ENCODE peak calls at places on chromosomes 3 and 15, in five cellular contexts. One of them, this sample, is unnamed.
A peak's percentile ranks its signal among the peaks of the same experiment; 100 is the strongest.

GRCh38 chr3:122964844-122965243 is 62.7 kb downstream of the SEMA5B start:
- DNase-seq in adrenal gland: no peak
- DNase-seq in PC-3: no peak
- DNase-seq in SJSA1: no peak
- DNase-seq in left ventricle myocardium inferior: no peak
- DNase-seq in this sample: no peak

GRCh38 chr15:40307421-40308165 is at the start of gene PLCB2:
- DNase-seq in adrenal gland: no peak
- DNase-seq in PC-3: no peak
- DNase-seq in SJSA1: peak; percentile 97
- DNase-seq in left ventricle myocardium inferior: peak; percentile 44
- DNase-seq in this sample: peak; percentile 80

GRCh38 chr15:90580541-90580940 is 50.8 kb downstream of the CRTC3 start:
- DNase-seq in adrenal gland: no peak
- DNase-seq in PC-3: no peak
- DNase-seq in SJSA1: no peak
- DNase-seq in left ventricle myocardium inferior: no peak
- DNase-seq in this sample: no peak

GRCh38 chr3:159711560-159712333 is 276.9 kb upstream of the IL12A start:
- DNase-seq in adrenal gland: peak; percentile 68
- DNase-seq in PC-3: peak; percentile 90
- DNase-seq in SJSA1: peak; percentile 68
- DNase-seq in left ventricle myocardium inferior: peak; percentile 22
- DNase-seq in this sample: peak; percentile 53

GRCh38 chr3:105829879-105830622 is 38.8 kb downstream of the CBLB start:
- DNase-seq in adrenal gland: no peak
- DNase-seq in PC-3: peak; percentile 64
- DNase-seq in SJSA1: no peak
- DNase-seq in left ventricle myocardium inferior: no peak
- DNase-seq in this sample: no peak

GRCh38 chr3:9168230-9168629 is 81.2 kb downstream of the SRGAP3 start:
- DNase-seq in adrenal gland: peak; percentile 73
- DNase-seq in PC-3: no peak
- DNase-seq in SJSA1: no peak
- DNase-seq in left ventricle myocardium inferior: no peak
- DNase-seq in this sample: no peak

GRCh38 chr3:130340766-130341165 is 4.7 kb upstream of the COL6A5 start:
- DNase-seq in adrenal gland: no peak
- DNase-seq in PC-3: no peak
- DNase-seq in SJSA1: no peak
- DNase-seq in left ventricle myocardium inferior: no peak
- DNase-seq in this sample: no peak

GRCh38 chr3:36543276-36543997 is 163.1 kb downstream of the STAC start:
- DNase-seq in adrenal gland: no peak
- DNase-seq in PC-3: no peak
- DNase-seq in SJSA1: no peak
- DNase-seq in left ventricle myocardium inferior: no peak
- DNase-seq in this sample: no peak

GRCh38 chr3:50580683-50581458 is 11.5 kb downstream of the HEMK1 start:
- DNase-seq in adrenal gland: no peak
- DNase-seq in PC-3: no peak
- DNase-seq in SJSA1: no peak
- DNase-seq in left ventricle myocardium inferior: no peak
- DNase-seq in this sample: peak; percentile 46

GRCh38 chr15:89217686-89218376 is 3.5 kb downstream of the RLBP1 start:
- DNase-seq in adrenal gland: no peak
- DNase-seq in PC-3: no peak
- DNase-seq in SJSA1: no peak
- DNase-seq in left ventricle myocardium inferior: no peak
- DNase-seq in this sample: no peak

GRCh38 chr15:92163641-92164040 is 230.0 kb upstream of the ST8SIA2 start:
- DNase-seq in adrenal gland: peak; percentile 14
- DNase-seq in PC-3: no peak
- DNase-seq in SJSA1: no peak
- DNase-seq in left ventricle myocardium inferior: no peak
- DNase-seq in this sample: no peak
- H3K27me3 ChIP-seq in adrenal gland: no peaks in the 10 kb centered on the region
- H3K27me3 ChIP-seq in PC-3: peaks cover 10% of the 10 kb centered on the region
- H3K27me3 ChIP-seq in SJSA1: no peaks in the 10 kb centered on the region
- H3K27me3 ChIP-seq in left ventricle myocardium inferior: no peaks in the 10 kb centered on the region
- H3K27me3 ChIP-seq in this sample: no peaks in the 10 kb centered on the region

DNA sequence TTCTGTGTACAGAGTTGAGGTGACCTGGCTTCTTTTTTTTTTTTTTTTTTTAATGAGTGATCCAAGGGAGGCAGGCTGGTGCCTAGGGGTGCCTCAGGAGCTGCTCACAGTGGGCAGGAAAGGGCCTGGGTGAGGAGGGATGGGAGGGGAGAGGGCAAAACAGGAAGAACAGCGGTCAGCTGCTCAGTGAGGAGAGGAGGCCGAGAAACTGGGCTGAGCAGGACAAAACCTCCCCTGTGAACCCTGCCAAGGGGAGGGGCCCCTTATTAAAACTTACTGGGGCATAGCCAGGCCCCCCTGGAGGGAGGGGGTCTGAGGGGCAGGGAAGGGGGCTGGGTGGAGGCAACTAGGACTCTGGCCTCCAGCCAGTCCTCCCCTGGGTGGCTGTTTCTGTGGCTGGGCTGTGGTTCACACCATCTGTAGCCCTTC is 3.5 kb downstream of the PLEKHO2 start:
- DNase-seq in adrenal gland: no peak
- DNase-seq in PC-3: no peak
- DNase-seq in SJSA1: no peak
- DNase-seq in left ventricle myocardium inferior: peak; percentile 50
- DNase-seq in this sample: peak; percentile 89
- H3K4me3 ChIP-seq in adrenal gland: no peak overlapping the region
- H3K4me3 ChIP-seq in PC-3: no peak overlapping the region
- H3K4me3 ChIP-seq in SJSA1: no peak overlapping the region
- H3K4me3 ChIP-seq in left ventricle myocardium inferior: peak overlapping the region; percentile 99
- H3K4me3 ChIP-seq in this sample: peak overlapping the region; percentile 90

GRCh38 chr3:172135766-172136729 is 96.7 kb downstream of the FNDC3B start:
- DNase-seq in adrenal gland: no peak
- DNase-seq in PC-3: no peak
- DNase-seq in SJSA1: no peak
- DNase-seq in left ventricle myocardium inferior: no peak
- DNase-seq in this sample: no peak
- H3K27ac ChIP-seq in adrenal gland: peak overlapping the region; percentile 87
- H3K27ac ChIP-seq in PC-3: peak overlapping the region; percentile 91
- H3K27ac ChIP-seq in SJSA1: no peak overlapping the region
- H3K27ac ChIP-seq in left ventricle myocardium inferior: peak overlapping the region; percentile 72
- H3K27ac ChIP-seq in this sample: no peak overlapping the region

DNA sequence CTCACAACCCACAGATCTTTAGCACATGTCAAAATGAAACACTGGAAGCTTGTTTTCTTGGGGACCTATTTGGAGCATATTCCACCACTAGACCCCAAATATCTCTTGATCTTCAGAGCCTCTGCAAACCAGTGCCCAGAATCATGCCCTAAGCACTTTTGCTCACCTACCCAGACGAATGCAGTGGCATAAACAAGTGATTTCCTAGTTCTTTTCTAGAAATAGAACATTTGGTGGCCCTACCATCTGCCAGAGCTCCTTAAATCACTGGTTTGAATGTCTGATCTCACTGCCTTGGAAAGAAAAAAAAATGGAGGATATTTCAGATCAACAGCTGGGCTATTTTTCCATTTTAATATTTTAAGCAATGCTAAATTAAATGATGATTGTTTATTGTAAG is 5.3 kb downstream of the ZIC4 start:
- DNase-seq in adrenal gland: no peak
- DNase-seq in PC-3: no peak
- DNase-seq in SJSA1: no peak
- DNase-seq in left ventricle myocardium inferior: no peak
- DNase-seq in this sample: no peak
- H3K27me3 ChIP-seq in adrenal gland: peaks cover 88% of the 10 kb centered on the region
- H3K27me3 ChIP-seq in PC-3: peaks cover 49% of the 10 kb centered on the region
- H3K27me3 ChIP-seq in SJSA1: no peaks in the 10 kb centered on the region
- H3K27me3 ChIP-seq in left ventricle myocardium inferior: peaks cover 100% of the 10 kb centered on the region
- H3K27me3 ChIP-seq in this sample: peaks cover 19% of the 10 kb centered on the region

This sample was measured in right cardiac atrium.